ENCODE peak calls at places on chromosomes 6 and 20, in ten cellular contexts. One of them, this sample, is unnamed.

GRCh38 chr20:63011798-63012197 is 5.0 kb upstream of the BHLHE23 start:
- DNase-seq in HCT116: no peak
- DNase-seq in tibial nerve: no peak
- DNase-seq in GM20000: no peak
- DNase-seq in BJ: no peak
- DNase-seq in IMR-90: no peak
- DNase-seq in type B pancreatic cell: no peak
- DNase-seq in A549: no peak
- DNase-seq in ascending aorta: no peak
- DNase-seq in astrocyte of the spinal cord: no peak
- DNase-seq in this sample: peak

GRCh38 chr6:156449128-156449527 is 328.1 kb upstream of the ARID1B start:
- DNase-seq in HCT116: no peak
- DNase-seq in tibial nerve: no peak
- DNase-seq in GM20000: no peak
- DNase-seq in BJ: no peak
- DNase-seq in IMR-90: no peak
- DNase-seq in type B pancreatic cell: no peak
- DNase-seq in A549: no peak
- DNase-seq in ascending aorta: no peak
- DNase-seq in astrocyte of the spinal cord: no peak
- DNase-seq in this sample: no peak

GRCh38 chr20:37984018-37984785 is 49.1 kb downstream of the TTI1 start:
- DNase-seq in HCT116: no peak
- DNase-seq in tibial nerve: no peak
- DNase-seq in GM20000: no peak
- DNase-seq in BJ: no peak
- DNase-seq in IMR-90: no peak
- DNase-seq in type B pancreatic cell: no peak
- DNase-seq in A549: no peak
- DNase-seq in ascending aorta: no peak
- DNase-seq in astrocyte of the spinal cord: no peak
- DNase-seq in this sample: no peak

GRCh38 chr6:166969390-166970002 is 13.1 kb upstream of the RNASET2 start:
- DNase-seq in HCT116: no peak
- DNase-seq in tibial nerve: no peak
- DNase-seq in GM20000: no peak
- DNase-seq in BJ: no peak
- DNase-seq in IMR-90: no peak
- DNase-seq in type B pancreatic cell: no peak
- DNase-seq in A549: no peak
- DNase-seq in ascending aorta: no peak
- DNase-seq in astrocyte of the spinal cord: no peak
- DNase-seq in this sample: peak

GRCh38 chr6:83463886-83464285 is 33.0 kb upstream of the ME1 start:
- DNase-seq in HCT116: no peak
- DNase-seq in tibial nerve: no peak
- DNase-seq in GM20000: no peak
- DNase-seq in BJ: no peak
- DNase-seq in IMR-90: peak
- DNase-seq in type B pancreatic cell: no peak
- DNase-seq in A549: no peak
- DNase-seq in ascending aorta: no peak
- DNase-seq in astrocyte of the spinal cord: no peak
- DNase-seq in this sample: peak

GRCh38 chr20:3046677-3047462 is 1.0 kb downstream of the MRPS26 start:
- DNase-seq in HCT116: peak
- DNase-seq in tibial nerve: no peak
- DNase-seq in GM20000: no peak
- DNase-seq in BJ: no peak
- DNase-seq in IMR-90: no peak
- DNase-seq in type B pancreatic cell: no peak
- DNase-seq in A549: no peak
- DNase-seq in ascending aorta: no peak
- DNase-seq in astrocyte of the spinal cord: peak
- DNase-seq in this sample: peak

GRCh38 chr20:45101333-45101850 is 465 bp upstream of the KCNS1 start:
- DNase-seq in HCT116: no peak
- DNase-seq in tibial nerve: no peak
- DNase-seq in GM20000: no peak
- DNase-seq in BJ: no peak
- DNase-seq in IMR-90: no peak
- DNase-seq in type B pancreatic cell: no peak
- DNase-seq in A549: no peak
- DNase-seq in ascending aorta: no peak
- DNase-seq in astrocyte of the spinal cord: no peak
- DNase-seq in this sample: no peak

GRCh38 chr20:51926670-51927305 is 124.5 kb upstream of the SALL4 start:
- DNase-seq in HCT116: no peak
- DNase-seq in tibial nerve: no peak
- DNase-seq in GM20000: no peak
- DNase-seq in BJ: no peak
- DNase-seq in IMR-90: no peak
- DNase-seq in type B pancreatic cell: no peak
- DNase-seq in A549: no peak
- DNase-seq in ascending aorta: no peak
- DNase-seq in astrocyte of the spinal cord: no peak
- DNase-seq in this sample: peak

GRCh38 chr6:104325341-104326172 is 534.2 kb downstream of the HACE1 start:
- DNase-seq in HCT116: peak
- DNase-seq in tibial nerve: no peak
- DNase-seq in GM20000: peak
- DNase-seq in BJ: no peak
- DNase-seq in IMR-90: no peak
- DNase-seq in type B pancreatic cell: no peak
- DNase-seq in A549: peak
- DNase-seq in ascending aorta: no peak
- DNase-seq in astrocyte of the spinal cord: peak
- DNase-seq in this sample: peak

GRCh38 chr6:73285674-73286283 is 22.8 kb upstream of the KHDC1 start:
- DNase-seq in HCT116: peak
- DNase-seq in tibial nerve: no peak
- DNase-seq in GM20000: no peak
- DNase-seq in BJ: no peak
- DNase-seq in IMR-90: peak
- DNase-seq in type B pancreatic cell: no peak
- DNase-seq in A549: peak
- DNase-seq in ascending aorta: no peak
- DNase-seq in astrocyte of the spinal cord: peak
- DNase-seq in this sample: peak

GRCh38 chr20:36071848-36072247 is 82.7 kb upstream of the EPB41L1 start:
- DNase-seq in HCT116: no peak
- DNase-seq in tibial nerve: no peak
- DNase-seq in GM20000: no peak
- DNase-seq in BJ: no peak
- DNase-seq in IMR-90: no peak
- DNase-seq in type B pancreatic cell: no peak
- DNase-seq in A549: no peak
- DNase-seq in ascending aorta: no peak
- DNase-seq in astrocyte of the spinal cord: no peak
- DNase-seq in this sample: no peak

GRCh38 chr6:38283734-38284362 is 355.9 kb downstream of the BTBD9 start:
- DNase-seq in HCT116: peak
- DNase-seq in tibial nerve: no peak
- DNase-seq in GM20000: no peak
- DNase-seq in BJ: no peak
- DNase-seq in IMR-90: peak
- DNase-seq in type B pancreatic cell: no peak
- DNase-seq in A549: no peak
- DNase-seq in ascending aorta: no peak
- DNase-seq in astrocyte of the spinal cord: no peak
- DNase-seq in this sample: no peak

GRCh38 chr6:38279945-38280588 is 359.7 kb downstream of the BTBD9 start:
- DNase-seq in HCT116: no peak
- DNase-seq in tibial nerve: no peak
- DNase-seq in GM20000: no peak
- DNase-seq in BJ: no peak
- DNase-seq in IMR-90: no peak
- DNase-seq in type B pancreatic cell: no peak
- DNase-seq in A549: no peak
- DNase-seq in ascending aorta: no peak
- DNase-seq in astrocyte of the spinal cord: no peak
- DNase-seq in this sample: no peak

GRCh38 chr6:38281131-38281530 is 358.6 kb downstream of the BTBD9 start:
- DNase-seq in HCT116: no peak
- DNase-seq in tibial nerve: no peak
- DNase-seq in GM20000: no peak
- DNase-seq in BJ: no peak
- DNase-seq in IMR-90: no peak
- DNase-seq in type B pancreatic cell: no peak
- DNase-seq in A549: no peak
- DNase-seq in ascending aorta: no peak
- DNase-seq in astrocyte of the spinal cord: no peak
- DNase-seq in this sample: no peak

GRCh38 chr6:38282911-38283310 is 356.8 kb downstream of the BTBD9 start:
- DNase-seq in HCT116: no peak
- DNase-seq in tibial nerve: no peak
- DNase-seq in GM20000: no peak
- DNase-seq in BJ: no peak
- DNase-seq in IMR-90: no peak
- DNase-seq in type B pancreatic cell: no peak
- DNase-seq in A549: no peak
- DNase-seq in ascending aorta: no peak
- DNase-seq in astrocyte of the spinal cord: no peak
- DNase-seq in this sample: no peak

GRCh38 chr6:38279423-38279822 is 360.3 kb downstream of the BTBD9 start:
- DNase-seq in HCT116: no peak
- DNase-seq in tibial nerve: no peak
- DNase-seq in GM20000: no peak
- DNase-seq in BJ: no peak
- DNase-seq in IMR-90: no peak
- DNase-seq in type B pancreatic cell: no peak
- DNase-seq in A549: no peak
- DNase-seq in ascending aorta: no peak
- DNase-seq in astrocyte of the spinal cord: no peak
- DNase-seq in this sample: no peak
- TF ChIP-seq CTCF in HCT116: no peak
- TF ChIP-seq CTCF in tibial nerve: no peak
- TF ChIP-seq CTCF in GM20000: no peak
- TF ChIP-seq CTCF in BJ: peak
- TF ChIP-seq CTCF in IMR-90: peak
- TF ChIP-seq CTCF in type B pancreatic cell: peak
- TF ChIP-seq CTCF in A549: no peak
- TF ChIP-seq CTCF in ascending aorta: no peak
- TF ChIP-seq CTCF in astrocyte of the spinal cord: no peak
- TF ChIP-seq CTCF in this sample: peak

GRCh38 chr20:4090756-4091331 is 75.5 kb upstream of the RNF24 start:
- DNase-seq in HCT116: no peak
- DNase-seq in tibial nerve: no peak
- DNase-seq in GM20000: no peak
- DNase-seq in BJ: no peak
- DNase-seq in IMR-90: peak
- DNase-seq in type B pancreatic cell: peak
- DNase-seq in A549: peak
- DNase-seq in ascending aorta: peak
- DNase-seq in astrocyte of the spinal cord: no peak
- DNase-seq in this sample: peak
- TF ChIP-seq CTCF in HCT116: no peak
- TF ChIP-seq CTCF in tibial nerve: no peak
- TF ChIP-seq CTCF in GM20000: no peak
- TF ChIP-seq CTCF in BJ: no peak
- TF ChIP-seq CTCF in IMR-90: no peak
- TF ChIP-seq CTCF in type B pancreatic cell: no peak
- TF ChIP-seq CTCF in A549: no peak
- TF ChIP-seq CTCF in ascending aorta: no peak
- TF ChIP-seq CTCF in astrocyte of the spinal cord: no peak
- TF ChIP-seq CTCF in this sample: no peak

GRCh38 chr6:3884007-3884745 is 35.0 kb downstream of the FAM50B start:
- DNase-seq in HCT116: no peak
- DNase-seq in tibial nerve: no peak
- DNase-seq in GM20000: no peak
- DNase-seq in BJ: peak
- DNase-seq in IMR-90: peak
- DNase-seq in type B pancreatic cell: no peak
- DNase-seq in A549: peak
- DNase-seq in ascending aorta: no peak
- DNase-seq in astrocyte of the spinal cord: peak
- DNase-seq in this sample: peak

GRCh38 chr6:3885262-3886036 is 36.3 kb downstream of the FAM50B start:
- DNase-seq in HCT116: peak
- DNase-seq in tibial nerve: no peak
- DNase-seq in GM20000: no peak
- DNase-seq in BJ: no peak
- DNase-seq in IMR-90: no peak
- DNase-seq in type B pancreatic cell: no peak
- DNase-seq in A549: peak
- DNase-seq in ascending aorta: no peak
- DNase-seq in astrocyte of the spinal cord: no peak
- DNase-seq in this sample: no peak

GRCh38 chr6:3888153-3888957 is 39.2 kb downstream of the FAM50B start:
- DNase-seq in HCT116: no peak
- DNase-seq in tibial nerve: peak
- DNase-seq in GM20000: no peak
- DNase-seq in BJ: no peak
- DNase-seq in IMR-90: no peak
- DNase-seq in type B pancreatic cell: no peak
- DNase-seq in A549: peak
- DNase-seq in ascending aorta: no peak
- DNase-seq in astrocyte of the spinal cord: no peak
- DNase-seq in this sample: no peak

GRCh38 chr6:3882865-3883264 is 33.7 kb downstream of the FAM50B start:
- DNase-seq in HCT116: no peak
- DNase-seq in tibial nerve: no peak
- DNase-seq in GM20000: no peak
- DNase-seq in BJ: peak
- DNase-seq in IMR-90: peak
- DNase-seq in type B pancreatic cell: no peak
- DNase-seq in A549: no peak
- DNase-seq in ascending aorta: no peak
- DNase-seq in astrocyte of the spinal cord: peak
- DNase-seq in this sample: no peak

DNA sequence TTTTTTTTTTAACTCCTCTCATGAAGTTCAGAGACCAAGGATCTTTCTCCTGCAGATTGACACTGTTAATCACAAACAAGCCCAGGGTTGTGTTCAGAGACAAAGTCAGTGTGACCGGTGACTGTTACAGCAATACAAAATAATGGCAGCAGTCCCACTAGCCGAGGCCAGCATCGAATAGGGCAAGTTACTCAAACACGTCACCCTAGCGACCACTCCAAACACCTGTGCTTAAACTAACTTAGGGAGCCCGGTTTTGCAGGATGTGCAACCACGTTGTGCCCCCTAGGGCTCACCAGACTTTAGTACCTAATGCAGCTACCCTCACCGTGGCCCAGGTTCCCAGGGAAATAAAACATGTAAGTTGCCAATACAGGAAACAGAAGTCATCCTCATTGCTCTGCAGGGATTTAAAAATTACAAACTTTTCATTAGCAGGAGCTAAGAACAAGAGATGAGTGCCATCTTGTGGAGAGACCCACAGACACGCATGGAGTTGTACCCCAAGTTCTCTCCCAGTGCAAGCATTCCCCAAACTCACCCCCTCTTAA is 38.1 kb downstream of the FAM50B start:
- DNase-seq in HCT116: no peak
- DNase-seq in tibial nerve: no peak
- DNase-seq in GM20000: no peak
- DNase-seq in BJ: no peak
- DNase-seq in IMR-90: peak
- DNase-seq in type B pancreatic cell: no peak
- DNase-seq in A549: no peak
- DNase-seq in ascending aorta: no peak
- DNase-seq in astrocyte of the spinal cord: peak
- DNase-seq in this sample: peak
- TF ChIP-seq CTCF in HCT116: peak
- TF ChIP-seq CTCF in tibial nerve: peak
- TF ChIP-seq CTCF in GM20000: peak
- TF ChIP-seq CTCF in BJ: peak
- TF ChIP-seq CTCF in IMR-90: peak
- TF ChIP-seq CTCF in type B pancreatic cell: peak
- TF ChIP-seq CTCF in A549: peak
- TF ChIP-seq CTCF in ascending aorta: peak
- TF ChIP-seq CTCF in astrocyte of the spinal cord: peak
- TF ChIP-seq CTCF in this sample: peak

GRCh38 chr6:158853072-158853871 is 34.1 kb upstream of the EZR start:
- DNase-seq in HCT116: peak
- DNase-seq in tibial nerve: no peak
- DNase-seq in GM20000: peak
- DNase-seq in BJ: peak
- DNase-seq in IMR-90: peak
- DNase-seq in type B pancreatic cell: peak
- DNase-seq in A549: peak
- DNase-seq in ascending aorta: peak
- DNase-seq in astrocyte of the spinal cord: peak
- DNase-seq in this sample: peak
- TF ChIP-seq CTCF in HCT116: no peak
- TF ChIP-seq CTCF in tibial nerve: no peak
- TF ChIP-seq CTCF in GM20000: no peak
- TF ChIP-seq CTCF in BJ: no peak
- TF ChIP-seq CTCF in IMR-90: no peak
- TF ChIP-seq CTCF in type B pancreatic cell: no peak
- TF ChIP-seq CTCF in A549: no peak
- TF ChIP-seq CTCF in ascending aorta: no peak
- TF ChIP-seq CTCF in astrocyte of the spinal cord: no peak
- TF ChIP-seq CTCF in this sample: no peak

This sample was measured in choroid plexus epithelial cell.